ENCODE peak calls at places on chromosomes 2 and 18, in five cellular contexts. One of them, this sample, is unnamed.

GRCh38 chr18:11089931-11090715 is 59.2 kb downstream of the PIEZO2 start:
- DNase-seq in HepG2: no peak
- DNase-seq in HCT116: no peak
- DNase-seq in GM12878: no peak
- DNase-seq in H1: no peak
- DNase-seq in this sample: no peak

GRCh38 chr2:197600306-197600705 is 75.1 kb downstream of the RFTN2 start:
- DNase-seq in HepG2: no peak
- DNase-seq in HCT116: no peak
- DNase-seq in GM12878: no peak
- DNase-seq in H1: no peak
- DNase-seq in this sample: no peak

GRCh38 chr2:239935789-239936758 is 89.1 kb downstream of the NDUFA10 start:
- DNase-seq in HepG2: peak; percentile 22
- DNase-seq in HCT116: no peak
- DNase-seq in GM12878: no peak
- DNase-seq in H1: no peak
- DNase-seq in this sample: no peak

GRCh38 chr18:79926715-79927596 is 24.5 kb downstream of the SLC66A2 start:
- DNase-seq in HepG2: no peak
- DNase-seq in HCT116: no peak
- DNase-seq in GM12878: no peak
- DNase-seq in H1: no peak
- DNase-seq in this sample: no peak

GRCh38 chr2:21382980-21383520 is 259.3 kb downstream of the TDRD15 start:
- DNase-seq in HepG2: no peak
- DNase-seq in HCT116: no peak
- DNase-seq in GM12878: no peak
- DNase-seq in H1: no peak
- DNase-seq in this sample: no peak

GRCh38 chr2:148540022-148540421 is 104.5 kb upstream of the EPC2 start:
- DNase-seq in HepG2: no peak
- DNase-seq in HCT116: no peak
- DNase-seq in GM12878: no peak
- DNase-seq in H1: no peak
- DNase-seq in this sample: no peak

GRCh38 chr2:190607657-190608357 is 41.1 kb upstream of the NAB1 start:
- DNase-seq in HepG2: no peak
- DNase-seq in HCT116: peak; percentile 91
- DNase-seq in GM12878: no peak
- DNase-seq in H1: no peak
- DNase-seq in this sample: peak; percentile 55

GRCh38 chr2:40584432-40584831 is 132.5 kb upstream of the SLC8A1 start:
- DNase-seq in HepG2: no peak
- DNase-seq in HCT116: no peak
- DNase-seq in GM12878: no peak
- DNase-seq in H1: no peak
- DNase-seq in this sample: no peak

GRCh38 chr2:167842047-167842446 is 405.3 kb downstream of the STK39 start:
- DNase-seq in HepG2: no peak
- DNase-seq in HCT116: no peak
- DNase-seq in GM12878: no peak
- DNase-seq in H1: no peak
- DNase-seq in this sample: no peak

GRCh38 chr2:212073360-212073759 is 465.2 kb downstream of the ERBB4 start:
- DNase-seq in HepG2: no peak
- DNase-seq in HCT116: no peak
- DNase-seq in GM12878: no peak
- DNase-seq in H1: no peak
- DNase-seq in this sample: no peak

GRCh38 chr2:216685327-216685875 is 9.9 kb downstream of the IGFBP5 start:
- DNase-seq in HepG2: no peak
- DNase-seq in HCT116: no peak
- DNase-seq in GM12878: no peak
- DNase-seq in H1: no peak
- DNase-seq in this sample: no peak

GRCh38 chr2:209685963-209686362 is 85.7 kb upstream of the UNC80 start:
- DNase-seq in HepG2: no peak
- DNase-seq in HCT116: no peak
- DNase-seq in GM12878: no peak
- DNase-seq in H1: no peak
- DNase-seq in this sample: no peak

GRCh38 chr2:237096911-237097310 is 11.2 kb downstream of the COPS8 start:
- DNase-seq in HepG2: no peak
- DNase-seq in HCT116: no peak
- DNase-seq in GM12878: no peak
- DNase-seq in H1: no peak
- DNase-seq in this sample: no peak

GRCh38 chr2:71886241-71886640 is 261.4 kb downstream of the CYP26B1 start:
- DNase-seq in HepG2: no peak
- DNase-seq in HCT116: no peak
- DNase-seq in GM12878: no peak
- DNase-seq in H1: no peak
- DNase-seq in this sample: no peak

GRCh38 chr18:36688020-36688965 is 140.5 kb downstream of the TPGS2 start:
- DNase-seq in HepG2: peak; percentile 52
- DNase-seq in HCT116: peak; percentile 52
- DNase-seq in GM12878: peak; percentile 9
- DNase-seq in H1: no peak
- DNase-seq in this sample: peak; percentile 79
- TF ChIP-seq SRF in HepG2: no peak
- TF ChIP-seq SRF in HCT116: no peak
- TF ChIP-seq SRF in GM12878: no peak
- TF ChIP-seq SRF in H1: no peak
- TF ChIP-seq SRF in this sample: no peak

GRCh38 chr18:364221-364620 is 96.4 kb upstream of the THOC1 start:
- DNase-seq in HepG2: no peak
- DNase-seq in HCT116: no peak
- DNase-seq in GM12878: no peak
- DNase-seq in H1: no peak
- DNase-seq in this sample: no peak

GRCh38 chr18:361941-362913 is 94.4 kb upstream of the THOC1 start:
- DNase-seq in HepG2: peak; percentile 92
- DNase-seq in HCT116: no peak
- DNase-seq in GM12878: no peak
- DNase-seq in H1: no peak
- DNase-seq in this sample: no peak

GRCh38 chr18:365651-366050 is 97.8 kb upstream of the THOC1 start:
- DNase-seq in HepG2: no peak
- DNase-seq in HCT116: no peak
- DNase-seq in GM12878: no peak
- DNase-seq in H1: no peak
- DNase-seq in this sample: no peak

GRCh38 chr18:362914-363295 is 95.1 kb upstream of the THOC1 start:
- DNase-seq in HepG2: peak; percentile 7
- DNase-seq in HCT116: no peak
- DNase-seq in GM12878: no peak
- DNase-seq in H1: no peak
- DNase-seq in this sample: no peak

GRCh38 chr18:363327-364115 is 95.7 kb upstream of the THOC1 start:
- DNase-seq in HepG2: no peak
- DNase-seq in HCT116: no peak
- DNase-seq in GM12878: no peak
- DNase-seq in H1: no peak
- DNase-seq in this sample: no peak
- TF ChIP-seq SRF in HepG2: no peak
- TF ChIP-seq SRF in HCT116: no peak
- TF ChIP-seq SRF in GM12878: no peak
- TF ChIP-seq SRF in H1: no peak
- TF ChIP-seq SRF in this sample: no peak

GRCh38 chr2:81328968-81329367 is 1024.4 kb upstream of the LRRTM1 start:
- DNase-seq in HepG2: no peak
- DNase-seq in HCT116: no peak
- DNase-seq in GM12878: no peak
- DNase-seq in H1: no peak
- DNase-seq in this sample: no peak
- TF ChIP-seq SRF in HepG2: no peak
- TF ChIP-seq SRF in HCT116: no peak
- TF ChIP-seq SRF in GM12878: no peak
- TF ChIP-seq SRF in H1: no peak
- TF ChIP-seq SRF in this sample: no peak

DNA sequence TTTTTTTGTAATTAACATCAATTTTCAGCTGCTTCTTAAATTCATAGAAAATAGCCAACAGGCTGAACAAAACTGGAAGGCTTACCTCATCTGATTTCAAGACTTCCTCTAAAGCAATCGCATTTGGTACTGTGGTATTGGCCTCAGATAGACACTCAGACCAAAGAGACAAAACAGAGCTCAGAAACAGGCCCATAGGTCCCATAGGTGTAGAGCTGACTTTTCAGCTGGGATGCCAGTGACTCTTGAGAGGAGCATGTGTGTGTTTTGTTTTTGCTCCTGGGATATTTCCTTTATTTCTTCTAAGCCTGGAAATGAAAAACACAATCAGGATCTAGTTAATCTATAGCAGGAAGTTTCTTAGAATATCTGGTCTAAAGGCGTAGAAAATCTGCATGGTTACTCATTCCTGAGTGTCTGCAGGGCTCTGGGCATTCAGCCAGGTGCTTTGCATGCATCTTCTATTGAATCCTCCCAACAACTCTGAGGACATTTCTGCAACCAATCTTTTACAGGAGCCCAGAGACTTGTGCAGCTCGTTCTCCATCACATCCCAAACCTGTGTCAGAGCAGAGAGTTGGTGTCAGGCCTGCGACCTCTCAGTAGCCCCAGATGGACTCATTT is 190.8 kb downstream of the RTP5 start:
- DNase-seq in HepG2: no peak
- DNase-seq in HCT116: no peak
- DNase-seq in GM12878: no peak
- DNase-seq in H1: no peak
- DNase-seq in this sample: no peak
- TF ChIP-seq SRF in HepG2: no peak
- TF ChIP-seq SRF in HCT116: no peak
- TF ChIP-seq SRF in GM12878: no peak
- TF ChIP-seq SRF in H1: no peak
- TF ChIP-seq SRF in this sample: no peak

GRCh38 chr2:69138793-69139510 is 126.0 kb downstream of the ANTXR1 start:
- DNase-seq in HepG2: no peak
- DNase-seq in HCT116: peak; percentile 45
- DNase-seq in GM12878: no peak
- DNase-seq in H1: no peak
- DNase-seq in this sample: no peak
- TF ChIP-seq SRF in HepG2: no peak
- TF ChIP-seq SRF in HCT116: no peak
- TF ChIP-seq SRF in GM12878: no peak
- TF ChIP-seq SRF in H1: no peak
- TF ChIP-seq SRF in this sample: no peak

GRCh38 chr2:42844901-42845685 is 52.7 kb upstream of the HAAO start:
- DNase-seq in HepG2: no peak
- DNase-seq in HCT116: no peak
- DNase-seq in GM12878: no peak
- DNase-seq in H1: no peak
- DNase-seq in this sample: no peak
- TF ChIP-seq SRF in HepG2: no peak
- TF ChIP-seq SRF in HCT116: no peak
- TF ChIP-seq SRF in GM12878: no peak
- TF ChIP-seq SRF in H1: no peak
- TF ChIP-seq SRF in this sample: no peak

GRCh38 chr2:103785432-103785831 is 1023.6 kb downstream of the TMEM182 start:
- DNase-seq in HepG2: no peak
- DNase-seq in HCT116: no peak
- DNase-seq in GM12878: no peak
- DNase-seq in H1: no peak
- DNase-seq in this sample: no peak

GRCh38 chr2:103788875-103789715 is 1027.3 kb downstream of the TMEM182 start:
- DNase-seq in HepG2: peak; percentile 4
- DNase-seq in HCT116: no peak
- DNase-seq in GM12878: no peak
- DNase-seq in H1: no peak
- DNase-seq in this sample: no peak

GRCh38 chr2:103792039-103792438 is 1030.2 kb downstream of the TMEM182 start:
- DNase-seq in HepG2: no peak
- DNase-seq in HCT116: no peak
- DNase-seq in GM12878: no peak
- DNase-seq in H1: peak; percentile 72
- DNase-seq in this sample: no peak

GRCh38 chr2:103789716-103790085 is 1027.9 kb downstream of the TMEM182 start:
- DNase-seq in HepG2: no peak
- DNase-seq in HCT116: no peak
- DNase-seq in GM12878: no peak
- DNase-seq in H1: no peak
- DNase-seq in this sample: no peak

GRCh38 chr2:103788346-103788745 is 1026.5 kb downstream of the TMEM182 start:
- DNase-seq in HepG2: peak; percentile 12
- DNase-seq in HCT116: no peak
- DNase-seq in GM12878: no peak
- DNase-seq in H1: no peak
- DNase-seq in this sample: no peak
- TF ChIP-seq SRF in HepG2: no peak
- TF ChIP-seq SRF in HCT116: no peak
- TF ChIP-seq SRF in GM12878: no peak
- TF ChIP-seq SRF in H1: no peak
- TF ChIP-seq SRF in this sample: no peak

GRCh38 chr2:12684471-12684936 is 32.2 kb upstream of the TRIB2 start:
- DNase-seq in HepG2: no peak
- DNase-seq in HCT116: no peak
- DNase-seq in GM12878: no peak
- DNase-seq in H1: no peak
- DNase-seq in this sample: no peak
- TF ChIP-seq SRF in HepG2: no peak
- TF ChIP-seq SRF in HCT116: no peak
- TF ChIP-seq SRF in GM12878: no peak
- TF ChIP-seq SRF in H1: no peak
- TF ChIP-seq SRF in this sample: no peak

This sample was measured in K562.